ENCODE peak calls at places on chromosomes 1 and 21, in nine cellular contexts. L is renal cortical epithelial cell, S is Peyer's patch, P is DMS153, X is GM13976, M is astrocyte of the spinal cord, B is A172, Y is NCI-H748 treated with DMSO at 0.1 percent for 48 hours, I is NCI-H1436. E is an unnamed sample.

GRCh38 chr1:173469656-173470055 is 7.5 kb upstream of the PRDX6 start:
- DNase-seq in Y (no peak), X (no peak), I (no peak), P (no peak), L (no peak), B (no peak), S (no peak), M (no peak), E (no peak)

GRCh38 chr1:3069491-3070303 is 694 bp downstream of the PRDM16 start:
- DNase-seq in I (peak; percentile 57), B (peak; percentile 37), S (peak; percentile 66), M (peak; percentile 65), X (no peak), P (no peak), L (no peak), Y (peak; percentile 0), E (peak; percentile 74)

GRCh38 chr1:183739082-183739481 is 65.8 kb upstream of the RGL1 start:
- DNase-seq in M (no peak), B (no peak), S (no peak), Y (no peak), P (no peak), I (no peak), X (no peak), L (no peak), E (no peak)

GRCh38 chr1:111571987-111572386 is 47.6 kb upstream of the RAP1A start:
- DNase-seq in I (no peak), X (no peak), Y (no peak), M (peak; percentile 50), B (peak; percentile 79), L (peak; percentile 64), P (no peak), S (no peak), E (no peak)

GRCh38 chr1:30618335-30618747 is 105.0 kb downstream of the MATN1 start:
- DNase-seq in L (peak; percentile 42), B (peak; percentile 68), X (no peak), M (no peak), I (no peak), S (no peak), P (no peak), Y (no peak), E (no peak)

GRCh38 chr1:170856455-170856854 is 78.9 kb upstream of the MROH9 start:
- DNase-seq in Y (no peak), S (no peak), B (peak; percentile 4), M (no peak), P (no peak), I (no peak), L (no peak), X (no peak), E (no peak)

GRCh38 chr21:32368386-32368785 is 24.4 kb downstream of the URB1 start:
- DNase-seq in L (no peak), Y (no peak), P (no peak), X (no peak), M (peak; percentile 79), S (no peak), B (no peak), I (no peak), E (no peak)

GRCh38 chr1:64107041-64107440 is 96.4 kb upstream of the UBE2U start:
- DNase-seq in M (no peak), Y (no peak), P (no peak), B (no peak), X (no peak), I (no peak), L (no peak), S (no peak), E (no peak)

GRCh38 chr1:241551759-241552638 is 19.8 kb downstream of the KMO start:
- DNase-seq in X (peak; percentile 47), Y (no peak), I (no peak), P (no peak), M (no peak), L (no peak), B (no peak), S (no peak), E (peak; percentile 63)

GRCh38 chr1:184753608-184754478 is 815 bp downstream of the EDEM3 start:
- DNase-seq in S (no peak), I (no peak), B (peak; percentile 24), M (peak; percentile 30), X (peak; percentile 55), P (no peak), Y (peak; percentile 9), L (peak; percentile 48), E (peak; percentile 53)

GRCh38 chr1:11568687-11569086 is 85.5 kb downstream of the FBXO2 start:
- DNase-seq in X (no peak), B (peak; percentile 65), S (no peak), P (peak; percentile 55), M (peak; percentile 49), I (no peak), L (no peak), Y (no peak), E (no peak)

GRCh38 chr1:81820761-81821160 is 20.0 kb downstream of the ADGRL2 start:
- DNase-seq in I (no peak), X (no peak), B (no peak), P (no peak), S (no peak), M (no peak), Y (no peak), L (no peak), E (no peak)

GRCh38 chr1:160768295-160768657 is 27.7 kb upstream of the LY9 start:
- DNase-seq in S (no peak), L (no peak), Y (no peak), I (no peak), P (no peak), B (peak; percentile 57), X (peak; percentile 59), M (no peak), E (peak; percentile 47)

GRCh38 chr1:109531826-109532364 is 7.8 kb upstream of the GPR61 start:
- DNase-seq in S (no peak), B (no peak), P (no peak), M (no peak), L (no peak), X (no peak), Y (no peak), I (no peak), E (no peak)

GRCh38 chr1:16716691-16717173 is 23.6 kb upstream of the RNU1-4 start:
- DNase-seq in X (peak; percentile 34), P (no peak), S (peak; percentile 55), M (no peak), B (no peak), L (no peak), I (no peak), Y (no peak), E (no peak)

GRCh38 chr21:16514316-16514715 is 784.5 kb downstream of the USP25 start:
- DNase-seq in M (peak; percentile 50), X (no peak), I (no peak), Y (no peak), S (no peak), P (no peak), B (no peak), L (no peak), E (no peak)

GRCh38 chr1:25022361-25023189 is 92.5 kb upstream of the RUNX3 start:
- DNase-seq in Y (no peak), M (peak; percentile 97), L (peak; percentile 80), P (peak; percentile 35), I (peak; percentile 14), B (peak; percentile 95), S (peak; percentile 69), X (peak; percentile 91), E (peak; percentile 46)

GRCh38 chr1:7013833-7014639 is 228.8 kb downstream of the CAMTA1 start:
- DNase-seq in Y (no peak), M (no peak), X (no peak), I (no peak), L (no peak), B (no peak), P (no peak), S (no peak), E (peak; percentile 58)

E was measured in body of pancreas.